ENCODE peak calls at places on chromosomes 11 and 22, in four cellular contexts. One of them, this sample, is unnamed.

GRCh38 chr11:65071907-65072630 is 11.8 kb downstream of the CDCA5 start:
- DNase-seq in T-helper 2 cell: no peak
- DNase-seq in heart right ventricle: no peak
- DNase-seq in NCI-H1436 treated with DMSO at 0.1 percent for 48 hours: no peak
- DNase-seq in this sample: no peak

GRCh38 chr11:87281496-87281895 is 243.8 kb downstream of the TMEM135 start:
- DNase-seq in T-helper 2 cell: no peak
- DNase-seq in heart right ventricle: peak; percentile 24
- DNase-seq in NCI-H1436 treated with DMSO at 0.1 percent for 48 hours: no peak
- DNase-seq in this sample: no peak

GRCh38 chr11:46520971-46521745 is 72.7 kb downstream of the AMBRA1 start:
- DNase-seq in T-helper 2 cell: no peak
- DNase-seq in heart right ventricle: no peak
- DNase-seq in NCI-H1436 treated with DMSO at 0.1 percent for 48 hours: no peak
- DNase-seq in this sample: no peak

GRCh38 chr11:2929880-2930704 is 872 bp upstream of the PHLDA2 start:
- DNase-seq in T-helper 2 cell: peak; percentile 12
- DNase-seq in heart right ventricle: no peak
- DNase-seq in NCI-H1436 treated with DMSO at 0.1 percent for 48 hours: no peak
- DNase-seq in this sample: no peak

GRCh38 chr22:20268289-20268349 is at the start of gene RTN4R:
- DNase-seq in T-helper 2 cell: no peak
- DNase-seq in heart right ventricle: no peak
- DNase-seq in NCI-H1436 treated with DMSO at 0.1 percent for 48 hours: no peak
- DNase-seq in this sample: no peak

GRCh38 chr11:36711104-36711825 is 113.2 kb upstream of the RAG2 start:
- DNase-seq in T-helper 2 cell: no peak
- DNase-seq in heart right ventricle: no peak
- DNase-seq in NCI-H1436 treated with DMSO at 0.1 percent for 48 hours: no peak
- DNase-seq in this sample: no peak

GRCh38 chr11:86558219-86558618 is 114.2 kb downstream of the ME3 start:
- DNase-seq in T-helper 2 cell: no peak
- DNase-seq in heart right ventricle: no peak
- DNase-seq in NCI-H1436 treated with DMSO at 0.1 percent for 48 hours: no peak
- DNase-seq in this sample: no peak

GRCh38 chr11:81492923-81493445 is 1240.7 kb downstream of the FAM181B start:
- DNase-seq in T-helper 2 cell: no peak
- DNase-seq in heart right ventricle: no peak
- DNase-seq in NCI-H1436 treated with DMSO at 0.1 percent for 48 hours: no peak
- DNase-seq in this sample: no peak

GRCh38 chr11:78812513-78813293 is 238.0 kb upstream of the NARS2 start:
- DNase-seq in T-helper 2 cell: no peak
- DNase-seq in heart right ventricle: no peak
- DNase-seq in NCI-H1436 treated with DMSO at 0.1 percent for 48 hours: peak; percentile 21
- DNase-seq in this sample: no peak

GRCh38 chr11:124108158-124108557 is 7.1 kb upstream of the VWA5A start:
- DNase-seq in T-helper 2 cell: no peak
- DNase-seq in heart right ventricle: no peak
- DNase-seq in NCI-H1436 treated with DMSO at 0.1 percent for 48 hours: no peak
- DNase-seq in this sample: no peak

GRCh38 chr11:6544921-6545850 is 48.1 kb downstream of the DNHD1 start:
- DNase-seq in T-helper 2 cell: no peak
- DNase-seq in heart right ventricle: no peak
- DNase-seq in NCI-H1436 treated with DMSO at 0.1 percent for 48 hours: no peak
- DNase-seq in this sample: no peak

GRCh38 chr11:128095459-128096096 is 491.8 kb downstream of the ETS1 start:
- DNase-seq in T-helper 2 cell: no peak
- DNase-seq in heart right ventricle: peak; percentile 5
- DNase-seq in NCI-H1436 treated with DMSO at 0.1 percent for 48 hours: no peak
- DNase-seq in this sample: no peak

GRCh38 chr22:26825960-26826359 is 168.6 kb downstream of the MIAT start:
- DNase-seq in T-helper 2 cell: no peak
- DNase-seq in heart right ventricle: no peak
- DNase-seq in NCI-H1436 treated with DMSO at 0.1 percent for 48 hours: no peak
- DNase-seq in this sample: no peak

GRCh38 chr11:88972210-88972609 is 93.6 kb downstream of the GRM5 start:
- DNase-seq in T-helper 2 cell: no peak
- DNase-seq in heart right ventricle: no peak
- DNase-seq in NCI-H1436 treated with DMSO at 0.1 percent for 48 hours: no peak
- DNase-seq in this sample: no peak

GRCh38 chr11:77547863-77548551 is 41.7 kb upstream of the AQP11 start:
- DNase-seq in T-helper 2 cell: no peak
- DNase-seq in heart right ventricle: peak; percentile 41
- DNase-seq in NCI-H1436 treated with DMSO at 0.1 percent for 48 hours: peak; percentile 30
- DNase-seq in this sample: peak; percentile 23

GRCh38 chr11:58075781-58076180 is 45.0 kb downstream of the OR6Q1 start:
- DNase-seq in T-helper 2 cell: no peak
- DNase-seq in heart right ventricle: no peak
- DNase-seq in NCI-H1436 treated with DMSO at 0.1 percent for 48 hours: no peak
- DNase-seq in this sample: no peak

GRCh38 chr22:50178871-50179869 is 6.5 kb upstream of the TRABD start:
- DNase-seq in T-helper 2 cell: peak; percentile 7
- DNase-seq in heart right ventricle: no peak
- DNase-seq in NCI-H1436 treated with DMSO at 0.1 percent for 48 hours: no peak
- DNase-seq in this sample: no peak

GRCh38 chr11:12271826-12272366 is 105.5 kb upstream of the PARVA start:
- DNase-seq in T-helper 2 cell: no peak
- DNase-seq in heart right ventricle: no peak
- DNase-seq in NCI-H1436 treated with DMSO at 0.1 percent for 48 hours: no peak
- DNase-seq in this sample: no peak